ENCODE peak calls at places on chromosomes 2 and 18, in nine cellular contexts. B is frontal cortex, X is GM12865, U is NCI-H510A, I is nephron progenitor cell, Z is cardiac muscle cell, K is RWPE1, J is NCI-H774, G is AG09319. T is an unnamed sample.

GRCh38 chr18:31929273-31929672 is 13.7 kb downstream of the TRAPPC8 start:
- DNase-seq in B (no peak), X (no peak), U (no peak), I (no peak), Z (no peak), K (no peak), J (no peak), G (no peak), T (no peak)

GRCh38 chr2:14641116-14641515 is 8.6 kb downstream of the LRATD1 start:
- DNase-seq in B (no peak), X (no peak), U (no peak), I (no peak), Z (no peak), K (no peak), J (no peak), G (no peak), T (no peak)

GRCh38 chr2:239498981-239499633 is 98.3 kb upstream of the HDAC4 start:
- DNase-seq in B (no peak), X (no peak), U (no peak), I (no peak), Z (no peak), K (no peak), J (no peak), G (no peak), T (no peak)

GRCh38 chr2:133674433-133675331 is 106.4 kb upstream of the NCKAP5 start:
- DNase-seq in B (no peak), X (no peak), U (peak), I (peak), Z (peak), K (no peak), J (peak), G (peak), T (peak)

GRCh38 chr2:235070063-235070706 is 118.4 kb downstream of the SH3BP4 start:
- DNase-seq in B (no peak), X (no peak), U (no peak), I (no peak), Z (no peak), K (peak), J (no peak), G (no peak), T (no peak)

GRCh38 chr18:23276456-23276855 is 141.2 kb downstream of the CABLES1 start:
- DNase-seq in B (no peak), X (no peak), U (no peak), I (no peak), Z (peak), K (no peak), J (no peak), G (no peak), T (no peak)

GRCh38 chr2:6832995-6833604 is 32.6 kb downstream of the CMPK2 start:
- DNase-seq in B (no peak), X (no peak), U (no peak), I (no peak), Z (no peak), K (no peak), J (no peak), G (no peak), T (no peak)

GRCh38 chr18:67766930-67767329 is 250.4 kb upstream of the DSEL start:
- DNase-seq in B (no peak), X (peak), U (no peak), I (no peak), Z (no peak), K (peak), J (no peak), G (peak), T (peak)

GRCh38 chr2:157420771-157421323 is 23.0 kb downstream of the CYTIP start:
- DNase-seq in B (no peak), X (peak), U (no peak), I (no peak), Z (no peak), K (no peak), J (no peak), G (peak), T (no peak)

GRCh38 chr2:159456500-159457426 is 159.6 kb downstream of the BAZ2B start:
- DNase-seq in B (no peak), X (peak), U (no peak), I (no peak), Z (no peak), K (no peak), J (no peak), G (no peak), T (no peak)

GRCh38 chr2:231475965-231476364 is 11.7 kb upstream of the NCL start:
- DNase-seq in B (no peak), X (no peak), U (no peak), I (no peak), Z (no peak), K (no peak), J (no peak), G (no peak), T (no peak)

T was measured in HTR-8/SVneo.